ENCODE peak calls at places on chromosomes 16 and 17, in ten cellular contexts. Q is GM12865, R is astrocyte of the spinal cord, F is fibroblast of the aortic adventitia, X is keratinocyte, C is hepatocyte, P is PC-3, D is pancreas, Z is foreskin fibroblast, E is thoracic aorta. Y is an unnamed sample.

GRCh38 chr17:78416791-78417530 is 38.5 kb downstream of the PGS1 start:
- DNase-seq in E (no peak), D (no peak), X (no peak), R (peak; percentile 19), Z (no peak), Q (no peak), C (peak; percentile 56), P (no peak), F (peak; percentile 33), Y (peak; percentile 85)

GRCh38 chr17:39820541-39820940 is 43.6 kb downstream of the IKZF3 start:
- DNase-seq in E (no peak), R (no peak), P (no peak), Q (peak; percentile 47), C (no peak), Z (no peak), F (no peak), X (no peak), D (no peak), Y (no peak)

GRCh38 chr16:29983420-29984136 is 9.9 kb downstream of the TAOK2 start:
- DNase-seq in F (peak; percentile 75), R (no peak), E (no peak), C (no peak), Z (no peak), P (no peak), D (no peak), Q (no peak), X (no peak), Y (no peak)

GRCh38 chr16:88063201-88063773 is 112.1 kb downstream of the BANP start:
- DNase-seq in X (no peak), R (peak; percentile 50), Q (no peak), D (no peak), C (no peak), P (no peak), E (no peak), F (peak; percentile 91), Z (peak; percentile 90), Y (peak; percentile 80)

GRCh38 chr17:42459983-42460300 is 1.3 kb downstream of the ATP6V0A1 start:
- DNase-seq in Q (peak; percentile 58), E (no peak), F (peak; percentile 72), Z (no peak), X (no peak), D (no peak), P (no peak), R (peak; percentile 66), C (peak; percentile 33), Y (peak; percentile 66)

GRCh38 chr16:67910162-67910561 is 17.1 kb downstream of the PSKH1 start:
- DNase-seq in D (no peak), E (no peak), C (peak; percentile 54), F (no peak), Z (peak; percentile 74), P (no peak), R (peak; percentile 73), X (no peak), Q (peak; percentile 52), Y (peak; percentile 39)

GRCh38 chr17:29642171-29642611 is 19.5 kb upstream of the CORO6 start:
- DNase-seq in R (no peak), X (no peak), P (no peak), D (no peak), Q (no peak), C (no peak), F (no peak), Z (no peak), E (no peak), Y (no peak)

GRCh38 chr17:8152112-8152775 is at the start of gene PER1:
- DNase-seq in D (peak; percentile 98), P (peak; percentile 88), F (peak; percentile 93), Z (peak; percentile 96), Q (peak; percentile 94), C (peak; percentile 97), R (peak; percentile 97), X (no peak), E (peak; percentile 87), Y (peak; percentile 99)

GRCh38 chr17:19417611-19418010 is 6.6 kb downstream of the RNF112 start:
- DNase-seq in F (no peak), C (no peak), X (no peak), Z (no peak), D (no peak), E (no peak), Q (no peak), R (no peak), P (no peak), Y (no peak)

GRCh38 chr17:6422654-6423241 is 12.2 kb downstream of the AIPL1 start:
- DNase-seq in F (no peak), R (no peak), C (no peak), P (no peak), E (no peak), Z (no peak), X (no peak), Q (no peak), D (no peak), Y (no peak)

GRCh38 chr16:67445913-67446907 is 15.3 kb downstream of the HSD11B2 start:
- DNase-seq in P (no peak), Z (no peak), E (no peak), C (peak; percentile 47), D (no peak), F (no peak), Q (no peak), X (no peak), R (no peak), Y (no peak)

GRCh38 chr17:78378225-78379133 is at the start of gene PGS1:
- DNase-seq in Q (peak; percentile 86), F (peak; percentile 71), Z (peak; percentile 64), P (peak; percentile 78), X (no peak), E (no peak), C (peak; percentile 89), R (peak; percentile 72), D (peak; percentile 75), Y (peak; percentile 79)

GRCh38 chr17:39777534-39778365 is 40.0 kb downstream of the GRB7 start:
- DNase-seq in R (no peak), P (no peak), Q (peak; percentile 88), X (no peak), C (no peak), Z (no peak), E (no peak), D (no peak), F (no peak), Y (no peak)

GRCh38 chr17:75684924-75685323 is 17.8 kb downstream of the SAP30BP start:
- DNase-seq in X (peak; percentile 95), C (peak; percentile 49), D (no peak), F (peak; percentile 52), Z (no peak), E (no peak), Q (no peak), R (peak; percentile 76), P (peak; percentile 84), Y (no peak)

GRCh38 chr17:18026408-18026776 is 12.6 kb downstream of the ATPAF2 start:
- DNase-seq in D (no peak), C (peak; percentile 37), Q (no peak), R (peak; percentile 70), P (peak; percentile 14), E (no peak), F (peak; percentile 58), Z (peak; percentile 76), X (no peak), Y (peak; percentile 71)

GRCh38 chr17:60435244-60436170 is 13.2 kb downstream of the CHCT1 start:
- DNase-seq in D (peak; percentile 81), R (peak; percentile 87), P (peak; percentile 98), X (peak; percentile 33), Q (peak; percentile 76), F (peak; percentile 98), E (peak; percentile 59), Z (peak; percentile 75), C (peak; percentile 88), Y (peak; percentile 96)

GRCh38 chr17:60390881-60391418 is 983 bp downstream of the USP32 start:
- DNase-seq in E (no peak), X (no peak), Z (no peak), P (peak; percentile 47), F (peak; percentile 54), Q (peak; percentile 53), R (peak; percentile 51), C (peak; percentile 49), D (peak; percentile 31), Y (peak; percentile 41)

GRCh38 chr17:3738562-3739295 is 15.0 kb downstream of the HASPIN start:
- DNase-seq in C (peak; percentile 50), E (no peak), P (peak; percentile 43), D (peak; percentile 73), F (no peak), Z (no peak), Q (peak; percentile 71), R (peak; percentile 5), X (peak; percentile 41), Y (no peak)

GRCh38 chr17:63998050-63998720 is at the start of gene PRR29:
- DNase-seq in C (peak; percentile 93), P (peak; percentile 72), D (peak; percentile 74), F (peak; percentile 54), R (no peak), X (peak; percentile 11), Q (peak; percentile 75), Z (no peak), E (no peak), Y (peak; percentile 72)

GRCh38 chr16:25838724-25839186 is 147.0 kb downstream of the HS3ST4 start:
- DNase-seq in F (peak; percentile 60), X (no peak), P (peak; percentile 61), E (no peak), C (peak; percentile 76), D (peak; percentile 34), Q (peak; percentile 52), Z (peak; percentile 14), R (peak; percentile 46), Y (peak; percentile 65)

GRCh38 chr17:36152639-36153120 is 23.8 kb downstream of the TBC1D3B start:
- DNase-seq in C (no peak), R (no peak), Z (peak; percentile 10), D (no peak), F (peak; percentile 43), E (no peak), P (no peak), X (no peak), Q (no peak), Y (peak; percentile 27)
- TF ChIP-seq CTCF in C (peak; percentile 7), R (peak; percentile 13), Z (no peak), D (no peak), F (peak; percentile 22), E (no peak), P (no peak), X (no peak), Q (peak; percentile 9), Y (no peak)

GRCh38 chr16:526181-527014 is 1.1 kb upstream of the CAPN15 start:
- DNase-seq in Z (no peak), P (peak; percentile 4), X (no peak), F (peak; percentile 61), Q (peak; percentile 43), D (no peak), R (peak; percentile 35), C (peak; percentile 80), E (no peak), Y (peak; percentile 37)
- H3K4me3 ChIP-seq in Z (peak overlapping the region; percentile 74), P (peak overlapping the region; percentile 90), X (peak overlapping the region; percentile 86), F (peak overlapping the region; percentile 79), Q (peak overlapping the region; percentile 96), D (peak overlapping the region; percentile 80), R (peak overlapping the region; percentile 71), C (peak overlapping the region; percentile 63), E (peak overlapping the region; percentile 81), Y (peak overlapping the region; percentile 83)

GRCh38 chr17:28555022-28555421 is 2.6 kb upstream of the UNC119 start:
- DNase-seq in C (no peak), Z (no peak), F (no peak), R (no peak), P (no peak), X (no peak), D (no peak), Q (no peak), E (no peak), Y (no peak)
- TF ChIP-seq CTCF in C (no peak), Z (no peak), F (no peak), R (no peak), P (no peak), X (no peak), D (no peak), Q (no peak), E (no peak), Y (no peak)

GRCh38 chr16:70737377-70738082 is 51.7 kb upstream of the MTSS2 start:
- DNase-seq in Q (peak; percentile 95), X (no peak), R (peak; percentile 94), C (peak; percentile 79), E (no peak), D (peak; percentile 36), Z (peak; percentile 98), P (no peak), F (peak; percentile 91), Y (peak; percentile 59)
- H3K4me3 ChIP-seq in Q (peak overlapping the region; percentile 27), X (no peak overlapping the region), R (no peak overlapping the region), C (no peak overlapping the region), E (peak overlapping the region; percentile 10), D (no peak overlapping the region), Z (no peak overlapping the region), P (no peak overlapping the region), F (no peak overlapping the region), Y (no peak overlapping the region)